ENCODE peak calls at places on chromosomes 2 and 18, in four cellular contexts. Q, Y, Z and H are unnamed samples.

GRCh38 chr2:74658516-74658915 is 4.5 kb downstream of the SEMA4F start:
- DNase-seq in Q (peak), Y (peak), Z (no peak), H (peak)

GRCh38 chr18:23935804-23936203 is 78.8 kb upstream of the TTC39C start:
- DNase-seq in Q (no peak), Y (no peak), Z (no peak), H (no peak)

GRCh38 chr18:6624271-6624670 is 105.2 kb upstream of the ARHGAP28 start:
- DNase-seq in Q (peak), Y (peak), Z (no peak), H (peak)

GRCh38 chr2:175854665-175855064 is 147.4 kb downstream of the LNPK start:
- DNase-seq in Q (no peak), Y (no peak), Z (no peak), H (no peak)

GRCh38 chr2:226187601-226188000 is 612.0 kb downstream of the IRS1 start:
- DNase-seq in Q (peak), Y (peak), Z (no peak), H (peak)

GRCh38 chr2:74507926-74508520 is 528 bp upstream of the PCGF1 start:
- DNase-seq in Q (peak), Y (no peak), Z (no peak), H (no peak)

GRCh38 chr18:60508108-60508507 is 135.5 kb upstream of the MC4R start:
- DNase-seq in Q (no peak), Y (no peak), Z (no peak), H (no peak)

GRCh38 chr2:112644933-112645395 is 775 bp upstream of the SLC20A1 start:
- DNase-seq in Q (no peak), Y (no peak), Z (no peak), H (no peak)

GRCh38 chr2:164784376-164784775 is 57.2 kb downstream of the COBLL1 start:
- DNase-seq in Q (peak), Y (peak), Z (no peak), H (no peak)

GRCh38 chr18:67513285-67513684 is 3.2 kb downstream of the DSEL start:
- DNase-seq in Q (no peak), Y (peak), Z (no peak), H (no peak)

GRCh38 chr18:30491815-30492551 is 550.6 kb downstream of the DSC3 start:
- DNase-seq in Q (no peak), Y (no peak), Z (no peak), H (no peak)

GRCh38 chr2:3779650-3780049 is 76.3 kb downstream of the DCDC2C start:
- DNase-seq in Q (no peak), Y (no peak), Z (no peak), H (no peak)

GRCh38 chr2:72078773-72079172 is 68.9 kb downstream of the CYP26B1 start:
- DNase-seq in Q (no peak), Y (no peak), Z (no peak), H (no peak)

GRCh38 chr2:231489990-231490389 is 25.7 kb upstream of the NCL start:
- DNase-seq in Q (peak), Y (no peak), Z (no peak), H (no peak)

GRCh38 chr2:127884436-127884835 is 1.3 kb downstream of the AMMECR1L start:
- DNase-seq in Q (peak), Y (peak), Z (no peak), H (peak)

GRCh38 chr18:55301836-55302235 is 286.2 kb downstream of the TCF4 start:
- DNase-seq in Q (no peak), Y (no peak), Z (no peak), H (no peak)

GRCh38 chr2:234446404-234447076 is 50.3 kb downstream of the ARL4C start:
- DNase-seq in Q (no peak), Y (no peak), Z (peak), H (no peak)

GRCh38 chr2:19361325-19361990 is 3.0 kb upstream of the OSR1 start:
- DNase-seq in Q (peak), Y (peak), Z (peak), H (no peak)

GRCh38 chr2:196066794-196067382 is 1.7 kb downstream of the DNAH7 start:
- DNase-seq in Q (peak), Y (peak), Z (no peak), H (no peak)

GRCh38 chr2:100262555-100263320 is 59.6 kb downstream of the LONRF2 start:
- DNase-seq in Q (peak), Y (peak), Z (no peak), H (no peak)

GRCh38 chr2:169504651-169505050 is 4.9 kb upstream of the KLHL41 start:
- DNase-seq in Q (no peak), Y (no peak), Z (no peak), H (no peak)

GRCh38 chr2:28608061-28608828 is 112.4 kb downstream of the PLB1 start:
- DNase-seq in Q (no peak), Y (no peak), Z (no peak), H (no peak)

GRCh38 chr2:51158236-51158635 is 126.3 kb upstream of the NRXN1 start:
- DNase-seq in Q (no peak), Y (no peak), Z (no peak), H (no peak)

GRCh38 chr2:233413046-233413445 is 58.8 kb downstream of the DGKD start:
- DNase-seq in Q (peak), Y (peak), Z (no peak), H (no peak)

GRCh38 chr2:238925816-238926215 is 77.9 kb downstream of the TWIST2 start:
- DNase-seq in Q (no peak), Y (no peak), Z (peak), H (no peak)

GRCh38 chr2:189798312-189799029 is 14.2 kb downstream of the PMS1 start:
- DNase-seq in Q (peak), Y (peak), Z (no peak), H (no peak)

GRCh38 chr2:164757934-164758695 is 83.5 kb downstream of the COBLL1 start:
- DNase-seq in Q (peak), Y (peak), Z (no peak), H (peak)

GRCh38 chr2:45851576-45852304 is 200.3 kb downstream of the PRKCE start:
- DNase-seq in Q (peak), Y (peak), Z (no peak), H (no peak)

GRCh38 chr18:42038936-42039335 is 83.9 kb downstream of the PIK3C3 start:
- DNase-seq in Q (peak), Y (peak), Z (no peak), H (peak)

GRCh38 chr2:224027070-224027469 is 12.0 kb downstream of the SERPINE2 start:
- DNase-seq in Q (no peak), Y (no peak), Z (no peak), H (no peak)

GRCh38 chr18:35121531-35121930 is 80.3 kb downstream of the MAPRE2 start:
- DNase-seq in Q (no peak), Y (no peak), Z (no peak), H (no peak)
- H3K4me3 ChIP-seq in Q (no peak), Y (no peak), Z (no peak), H (no peak)

DNA sequence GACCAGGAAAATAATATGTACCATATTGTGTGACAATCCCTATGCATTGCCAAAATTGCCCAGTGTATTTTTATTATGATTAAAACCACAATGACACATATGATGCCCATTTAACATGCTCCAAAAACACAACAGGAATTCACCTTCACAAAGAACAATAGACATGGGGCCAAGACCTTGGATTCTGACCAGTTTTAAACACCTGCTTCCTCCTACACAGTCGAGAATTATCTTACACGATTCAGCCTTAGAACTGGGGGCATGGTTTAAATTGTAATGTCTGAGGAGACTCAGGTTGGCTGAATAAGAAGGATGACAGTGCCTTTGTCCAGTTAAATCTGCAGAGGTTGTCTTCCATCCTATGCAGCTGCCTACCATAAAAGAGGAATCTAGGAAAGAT is 212.7 kb downstream of the PLCL1 start:
- DNase-seq in Q (no peak), Y (no peak), Z (no peak), H (no peak)
- H3K4me3 ChIP-seq in Q (no peak), Y (no peak), Z (no peak), H (no peak)

GRCh38 chr2:39431592-39432316 is 5.3 kb downstream of the MAP4K3 start:
- DNase-seq in Q (peak), Y (peak), Z (no peak), H (no peak)
- H3K4me3 ChIP-seq in Q (no peak), Y (no peak), Z (no peak), H (no peak)

GRCh38 chr18:44452346-44452745 is 228.3 kb upstream of the SETBP1 start:
- DNase-seq in Q (peak), Y (peak), Z (no peak), H (peak)

GRCh38 chr18:44453505-44453904 is 227.2 kb upstream of the SETBP1 start:
- DNase-seq in Q (peak), Y (no peak), Z (no peak), H (peak)

GRCh38 chr18:44450220-44450619 is 230.5 kb upstream of the SETBP1 start:
- DNase-seq in Q (no peak), Y (no peak), Z (no peak), H (no peak)
- H3K4me3 ChIP-seq in Q (no peak), Y (no peak), Z (no peak), H (no peak)

GRCh38 chr2:60886962-60887361 is 5.6 kb downstream of the REL start:
- DNase-seq in Q (no peak), Y (peak), Z (no peak), H (no peak)

GRCh38 chr2:60883896-60884295 is 2.5 kb downstream of the REL start:
- DNase-seq in Q (no peak), Y (peak), Z (no peak), H (no peak)

GRCh38 chr2:60882971-60883753 is 1.8 kb downstream of the REL start:
- DNase-seq in Q (peak), Y (peak), Z (no peak), H (no peak)

GRCh38 chr2:60885683-60886082 is 4.3 kb downstream of the REL start:
- DNase-seq in Q (no peak), Y (no peak), Z (no peak), H (no peak)

GRCh38 chr2:60884795-60885194 is 3.4 kb downstream of the REL start:
- DNase-seq in Q (peak), Y (peak), Z (no peak), H (no peak)
- H3K4me3 ChIP-seq in Q (peak), Y (peak), Z (no peak), H (no peak)

GRCh38 chr2:30620102-30620501 is 173.1 kb downstream of the LCLAT1 start:
- DNase-seq in Q (no peak), Y (no peak), Z (no peak), H (no peak)
- H3K4me3 ChIP-seq in Q (no peak), Y (no peak), Z (no peak), H (no peak)

GRCh38 chr18:59275406-59275949 is 2.2 kb upstream of the RAX start:
- DNase-seq in Q (no peak), Y (no peak), Z (no peak), H (no peak)
- H3K4me3 ChIP-seq in Q (no peak), Y (no peak), Z (no peak), H (no peak)

GRCh38 chr18:62450546-62451395 is 72.1 kb upstream of the ZCCHC2 start:
- DNase-seq in Q (peak), Y (peak), Z (peak), H (peak)
- H3K4me3 ChIP-seq in Q (peak), Y (no peak), Z (no peak), H (no peak)

GRCh38 chr2:205352593-205352992 is 329.7 kb upstream of the NRP2 start:
- DNase-seq in Q (peak), Y (peak), Z (no peak), H (peak)

GRCh38 chr2:205357732-205358131 is 324.6 kb upstream of the NRP2 start:
- DNase-seq in Q (no peak), Y (no peak), Z (no peak), H (no peak)

GRCh38 chr2:205361970-205362369 is 320.3 kb upstream of the NRP2 start:
- DNase-seq in Q (no peak), Y (no peak), Z (no peak), H (no peak)

GRCh38 chr2:205361272-205361671 is 321.0 kb upstream of the NRP2 start:
- DNase-seq in Q (peak), Y (no peak), Z (no peak), H (no peak)

DNA sequence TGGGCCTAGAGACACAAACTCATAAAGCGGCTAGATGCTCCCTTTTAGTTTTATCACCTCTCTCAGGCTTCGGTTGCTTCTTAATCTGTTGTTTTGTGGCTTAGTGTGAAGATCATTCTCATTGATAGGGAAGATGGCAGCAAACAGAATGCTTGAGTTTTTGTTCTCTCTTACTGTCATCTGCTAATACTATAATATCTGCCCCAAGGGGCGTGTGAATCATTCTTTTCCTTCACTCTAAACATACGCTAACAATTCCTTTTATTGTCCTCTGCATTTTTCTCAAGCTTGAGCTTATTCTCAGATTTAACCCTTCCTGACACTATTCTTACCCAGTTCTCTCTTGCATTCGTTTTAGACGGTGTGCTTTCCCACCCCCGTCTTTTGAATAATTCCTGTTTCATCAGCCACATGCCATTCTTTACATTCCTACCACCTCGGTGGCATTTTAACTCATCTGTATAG is 323.9 kb upstream of the NRP2 start:
- DNase-seq in Q (peak), Y (no peak), Z (no peak), H (no peak)
- H3K4me3 ChIP-seq in Q (no peak), Y (no peak), Z (no peak), H (no peak)